ENCODE peak calls at places on chromosome 20, in five cellular contexts. A, W, U, J and H are unnamed samples.

GRCh38 chr20:58330692-58331091 is 21.2 kb downstream of the RAB22A start:
- DNase-seq in W (peak), J (no peak), U (peak), A (no peak), H (no peak)

GRCh38 chr20:36760647-36761046 is 12.9 kb downstream of the DSN1 start:
- DNase-seq in J (no peak), W (no peak), U (no peak), A (no peak), H (no peak)

GRCh38 chr20:9518776-9519175 is 4.4 kb downstream of the LAMP5 start:
- DNase-seq in U (no peak), J (no peak), A (no peak), W (no peak), H (no peak)

GRCh38 chr20:31497838-31498540 is 16.3 kb upstream of the HM13 start:
- DNase-seq in U (peak), W (peak), A (no peak), J (no peak), H (no peak)

GRCh38 chr20:18506744-18507143 is 996 bp upstream of the SEC23B start:
- DNase-seq in W (no peak), A (no peak), U (no peak), J (peak), H (no peak)

GRCh38 chr20:52191132-52191435 is 495 bp downstream of the ZFP64 start:
- DNase-seq in U (peak), J (no peak), A (no peak), W (no peak), H (peak)

GRCh38 chr20:62723351-62723750 is 14.7 kb downstream of the NTSR1 start:
- DNase-seq in W (no peak), A (no peak), J (no peak), U (peak), H (peak)

GRCh38 chr20:32564921-32565734 is 20.0 kb downstream of the NOL4L start:
- DNase-seq in A (no peak), W (no peak), U (no peak), J (no peak), H (no peak)

GRCh38 chr20:52060794-52061714 is 130.5 kb downstream of the ZFP64 start:
- DNase-seq in W (no peak), U (no peak), A (no peak), J (no peak), H (no peak)

GRCh38 chr20:18466574-18466893 is 296 bp downstream of the DZANK1 start:
- DNase-seq in J (no peak), W (no peak), A (no peak), U (no peak), H (peak)

GRCh38 chr20:36593347-36593746 is 12.2 kb upstream of the RAB5IF start:
- DNase-seq in A (no peak), U (no peak), W (no peak), J (no peak), H (no peak)

GRCh38 chr20:48703107-48703506 is 124.7 kb downstream of the PREX1 start:
- DNase-seq in J (no peak), A (no peak), W (no peak), U (no peak), H (no peak)

GRCh38 chr20:52500150-52500549 is 308.6 kb upstream of the ZFP64 start:
- DNase-seq in W (no peak), A (no peak), J (no peak), U (no peak), H (no peak)

GRCh38 chr20:35616465-35617396 is 1.1 kb downstream of the SPAG4 start:
- DNase-seq in U (peak), A (no peak), J (peak), W (peak), H (peak)

GRCh38 chr20:18983796-18984195 is 170.2 kb downstream of the SCP2D1 start:
- DNase-seq in W (peak), J (no peak), U (no peak), A (no peak), H (no peak)

GRCh38 chr20:9087531-9088217 is 18.8 kb downstream of the PLCB4 start:
- DNase-seq in J (no peak), A (no peak), U (no peak), W (no peak), H (no peak)

GRCh38 chr20:37356961-37357371 is 11.0 kb downstream of the SRC start:
- DNase-seq in U (no peak), W (no peak), J (no peak), A (no peak), H (no peak)

GRCh38 chr20:24382330-24382729 is 87.1 kb upstream of the SYNDIG1 start:
- DNase-seq in J (no peak), U (no peak), A (no peak), W (peak), H (no peak)

GRCh38 chr20:2101935-2102584 is 433 bp downstream of the STK35 start:
- DNase-seq in A (peak), W (peak), U (peak), J (peak), H (peak)

GRCh38 chr20:2104236-2104635 is 2.6 kb downstream of the STK35 start:
- DNase-seq in W (no peak), U (no peak), J (no peak), A (no peak), H (no peak)

GRCh38 chr20:2101057-2101934 is at the start of gene STK35:
- DNase-seq in A (peak), U (no peak), J (peak), W (no peak), H (peak)

GRCh38 chr20:2103454-2104153 is 2.0 kb downstream of the STK35 start:
- DNase-seq in W (no peak), U (no peak), J (no peak), A (no peak), H (no peak)

DNA sequence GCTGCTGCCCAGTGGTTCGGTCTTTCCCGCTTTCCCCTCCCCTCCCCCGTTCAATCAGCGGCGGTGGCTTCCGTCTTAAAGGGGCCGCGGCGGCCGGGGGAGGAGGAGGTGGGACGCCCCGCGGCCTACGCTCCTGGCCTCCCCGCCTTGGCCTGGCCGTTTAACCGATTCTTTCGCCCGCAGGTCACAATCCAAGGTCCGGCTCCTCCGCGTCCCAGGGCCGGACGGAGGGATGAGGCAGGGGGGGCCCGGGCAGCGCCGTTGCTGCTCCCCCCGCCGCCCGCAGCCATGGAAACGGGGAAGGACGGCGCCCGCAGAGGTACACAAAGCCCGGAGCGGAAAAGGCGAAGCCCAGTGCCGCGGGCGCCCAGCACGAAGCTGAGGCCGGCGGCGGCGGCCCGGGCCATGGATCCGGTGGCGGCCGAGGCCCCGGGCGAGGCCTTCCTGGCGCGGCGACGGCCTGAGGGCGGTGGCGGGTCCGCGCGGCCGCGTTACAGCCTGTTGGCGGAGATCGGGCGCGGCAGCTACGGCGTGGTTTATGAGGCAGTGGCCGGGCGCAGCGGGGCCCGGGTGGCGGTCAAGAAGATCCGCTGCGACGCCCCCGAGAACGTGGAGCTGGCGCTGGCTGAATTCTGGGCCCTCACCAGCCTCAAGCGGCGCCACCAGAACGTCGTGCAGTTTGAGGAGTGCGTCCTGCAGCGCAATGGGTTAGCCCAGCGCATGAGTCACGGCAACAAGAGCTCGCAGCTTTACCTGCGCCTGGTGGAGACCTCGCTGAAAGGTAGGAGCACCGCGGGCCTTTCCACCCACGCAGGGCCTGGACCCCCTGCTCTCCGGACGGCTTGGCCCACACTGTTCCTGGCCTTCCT is 1.2 kb downstream of the STK35 start:
- DNase-seq in A (peak), U (peak), W (peak), J (peak), H (peak)
- TF ChIP-seq POLR2A in A (no peak), U (peak), W (peak), J (peak), H (peak)

GRCh38 chr20:1375515-1375914 is 17.3 kb downstream of the FKBP1A start:
- DNase-seq in A (no peak), U (peak), W (no peak), J (no peak), H (no peak)

GRCh38 chr20:1373614-1374013 is 19.2 kb downstream of the FKBP1A start:
- DNase-seq in A (no peak), W (no peak), J (no peak), U (no peak), H (no peak)

GRCh38 chr20:1376007-1376406 is 16.8 kb downstream of the FKBP1A start:
- DNase-seq in W (no peak), A (no peak), J (no peak), U (no peak), H (no peak)

GRCh38 chr20:1373036-1373435 is 19.8 kb downstream of the FKBP1A start:
- DNase-seq in W (no peak), A (no peak), J (no peak), U (no peak), H (no peak)

GRCh38 chr20:1374246-1374645 is 18.6 kb downstream of the FKBP1A start:
- DNase-seq in W (no peak), U (no peak), J (no peak), A (no peak), H (no peak)
- TF ChIP-seq POLR2A in W (no peak), U (no peak), J (no peak), A (no peak), H (no peak)

GRCh38 chr20:50196896-50197295 is 6.3 kb downstream of the CEBPB start:
- DNase-seq in J (no peak), W (no peak), U (no peak), A (no peak), H (no peak)
- TF ChIP-seq POLR2A in J (no peak), W (no peak), U (no peak), A (no peak), H (no peak)

DNA sequence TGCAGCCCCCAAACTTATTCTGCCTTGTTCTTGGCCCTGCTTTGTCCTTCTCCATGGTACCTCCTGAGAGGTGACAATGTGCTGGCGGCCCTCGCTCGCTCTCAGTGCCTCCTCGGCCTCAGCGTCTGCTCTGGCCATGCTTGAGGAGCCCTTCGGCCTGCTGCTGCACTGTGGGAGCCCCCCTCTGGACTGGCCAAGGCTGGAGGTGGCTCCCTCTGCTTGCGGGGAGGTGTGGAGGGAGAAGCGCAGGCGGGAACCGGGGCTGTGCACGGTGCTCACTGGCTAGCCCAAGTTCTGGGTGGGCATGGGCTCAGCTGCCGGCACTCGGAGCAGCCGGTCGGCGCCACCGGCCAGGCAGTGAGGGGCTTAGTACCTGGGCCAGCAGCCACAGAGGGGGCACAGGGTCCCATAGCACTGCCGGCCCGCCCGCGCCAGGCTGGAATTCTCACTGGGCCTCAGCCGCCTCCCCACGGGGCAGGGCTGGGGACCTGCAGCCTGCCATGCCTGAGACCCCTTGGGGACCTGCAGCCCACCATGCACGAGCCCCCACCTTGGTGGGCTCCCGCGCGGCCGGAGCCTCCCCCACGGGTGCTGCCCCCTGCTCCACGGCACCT is 55.9 kb upstream of the RALGAPA2 start:
- DNase-seq in U (no peak), A (no peak), W (no peak), J (no peak), H (no peak)
- TF ChIP-seq POLR2A in U (no peak), A (no peak), W (no peak), J (no peak), H (no peak)

GRCh38 chr20:38445402-38445801 is 10.3 kb upstream of the SNHG17 start:
- DNase-seq in A (no peak), W (no peak), J (no peak), U (no peak), H (no peak)

GRCh38 chr20:38447251-38447661 is 12.1 kb upstream of the SNHG17 start:
- DNase-seq in J (no peak), A (no peak), W (no peak), U (no peak), H (no peak)

GRCh38 chr20:38447931-38448675 is 13.0 kb upstream of the SNHG17 start:
- DNase-seq in A (no peak), W (no peak), U (no peak), J (no peak), H (no peak)

GRCh38 chr20:38445901-38446425 is 10.8 kb upstream of the SNHG17 start:
- DNase-seq in U (no peak), J (peak), W (no peak), A (no peak), H (no peak)

DNA sequence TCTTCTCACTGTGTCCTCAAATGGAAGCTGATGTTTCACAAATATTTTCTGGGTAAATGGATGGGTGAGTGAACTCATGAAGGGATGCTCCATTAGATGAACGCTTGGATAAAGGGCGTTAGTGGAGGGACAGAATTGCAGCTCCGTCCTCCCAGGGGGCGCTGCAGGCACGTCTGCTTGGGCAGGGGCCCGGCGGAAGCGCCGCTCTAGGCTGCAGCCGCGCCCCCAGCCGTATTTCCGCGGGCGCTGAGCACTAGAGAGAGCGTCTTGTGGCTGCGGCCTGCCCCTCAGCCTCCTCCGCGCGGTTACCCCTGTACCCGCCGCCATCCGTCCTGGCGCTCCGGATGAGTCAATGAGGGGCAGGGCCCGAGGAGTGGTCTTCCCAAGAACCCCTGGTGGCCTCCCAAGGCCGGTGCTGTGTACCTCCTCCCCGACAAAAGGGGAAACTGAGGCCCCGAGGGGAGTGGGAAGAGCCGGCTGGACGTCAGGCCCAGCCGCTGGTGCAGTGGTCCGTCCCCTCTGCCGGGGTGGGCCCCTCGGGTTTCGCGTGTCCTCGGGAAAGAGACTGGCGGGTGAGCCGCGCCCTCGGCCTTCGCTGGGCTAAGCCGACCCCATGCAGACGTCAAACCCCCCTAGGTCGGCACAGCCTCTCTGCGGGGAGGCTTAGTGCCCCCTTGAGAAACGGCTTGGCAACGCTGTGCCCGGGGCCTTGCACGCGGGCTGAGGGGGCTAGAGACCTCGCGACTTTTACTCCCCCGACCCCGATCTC is 11.5 kb upstream of the SNHG17 start:
- DNase-seq in W (peak), A (peak), U (peak), J (peak), H (peak)
- TF ChIP-seq POLR2A in W (peak), A (peak), U (peak), J (peak), H (peak)

DNA sequence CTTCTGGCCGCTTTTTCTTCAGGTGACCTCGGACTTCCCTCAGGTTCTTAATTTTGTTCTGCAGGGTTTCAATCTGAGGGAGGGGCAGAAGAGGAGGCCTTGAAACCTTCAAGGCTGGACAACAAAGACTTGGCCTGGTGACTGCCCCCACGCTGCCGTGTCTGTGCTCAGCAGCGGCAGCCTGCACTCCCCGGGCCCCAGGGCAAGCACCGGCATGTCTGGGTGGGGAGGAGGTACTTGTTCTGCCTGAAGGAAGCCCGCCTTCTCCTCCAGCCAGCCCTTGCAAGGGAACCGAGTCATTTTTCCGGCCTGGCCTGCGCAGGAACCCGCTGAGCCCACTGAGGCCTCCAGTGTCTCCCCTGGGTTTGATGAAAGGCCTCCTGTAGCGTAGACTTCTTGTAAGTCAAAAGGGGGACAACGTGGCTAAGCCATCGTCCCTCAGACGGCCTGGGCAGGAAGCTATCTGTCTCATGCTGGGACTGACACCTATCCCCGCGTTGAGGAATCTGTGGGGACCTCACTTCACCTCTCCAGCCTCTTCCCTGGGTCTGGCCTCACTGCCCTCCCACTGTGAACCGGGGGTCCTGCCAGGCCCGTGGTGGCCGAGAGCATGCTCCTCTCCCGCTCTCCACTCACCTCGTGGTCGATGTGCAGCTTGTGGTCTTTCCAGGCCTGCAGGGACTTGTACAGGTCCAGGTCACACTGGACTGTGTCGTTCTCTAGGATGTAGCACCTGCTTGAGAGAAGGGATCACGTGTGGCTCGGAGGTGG is 119.9 kb downstream of the SULF2 start:
- DNase-seq in A (no peak), J (no peak), W (no peak), U (no peak), H (no peak)
- TF ChIP-seq POLR2A in A (no peak), J (no peak), W (no peak), U (no peak), H (no peak)

GRCh38 chr20:50320910-50321796 is 130.5 kb downstream of the CEBPB start:
- DNase-seq in A (no peak), J (peak), U (peak), W (peak), H (peak)
- TF ChIP-seq POLR2A in A (no peak), J (peak), U (peak), W (peak), H (peak)

DNA sequence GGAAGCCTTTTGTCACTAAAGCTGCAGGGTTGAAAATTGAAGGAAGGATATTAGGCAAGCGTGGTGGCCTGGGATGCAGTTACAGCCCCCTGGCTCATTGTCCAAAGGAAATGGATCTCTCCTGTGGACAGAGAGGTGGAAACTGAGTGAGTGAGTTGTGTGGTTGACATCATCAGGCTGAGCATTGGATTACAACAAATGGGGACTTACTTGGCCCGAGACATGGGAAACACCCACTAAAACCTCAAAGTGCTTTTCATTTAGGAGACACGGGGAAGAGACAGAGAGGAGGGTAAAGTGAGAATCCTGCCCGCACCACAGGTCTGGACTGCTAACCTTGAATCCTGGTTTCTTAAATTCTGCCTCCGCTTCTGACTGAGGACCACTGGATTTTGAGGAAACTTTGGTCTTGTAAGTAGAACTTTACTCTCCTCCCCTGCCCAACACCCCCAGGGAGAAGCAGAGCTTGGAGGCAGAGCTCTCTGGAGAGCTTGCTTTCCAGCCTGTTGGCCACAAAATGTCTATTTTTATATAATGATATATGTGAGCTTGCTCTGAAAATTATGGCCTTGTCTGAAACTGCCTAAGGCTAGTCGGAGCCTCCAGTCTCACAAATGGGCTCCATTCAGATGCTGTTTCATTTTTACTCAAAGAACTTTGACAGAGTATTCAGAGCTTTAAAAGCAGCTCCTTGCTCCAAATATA is at the start of gene PKIG:
- DNase-seq in J (no peak), W (peak), A (no peak), U (peak), H (no peak)
- TF ChIP-seq POLR2A in J (peak), W (peak), A (no peak), U (peak), H (no peak)

DNA sequence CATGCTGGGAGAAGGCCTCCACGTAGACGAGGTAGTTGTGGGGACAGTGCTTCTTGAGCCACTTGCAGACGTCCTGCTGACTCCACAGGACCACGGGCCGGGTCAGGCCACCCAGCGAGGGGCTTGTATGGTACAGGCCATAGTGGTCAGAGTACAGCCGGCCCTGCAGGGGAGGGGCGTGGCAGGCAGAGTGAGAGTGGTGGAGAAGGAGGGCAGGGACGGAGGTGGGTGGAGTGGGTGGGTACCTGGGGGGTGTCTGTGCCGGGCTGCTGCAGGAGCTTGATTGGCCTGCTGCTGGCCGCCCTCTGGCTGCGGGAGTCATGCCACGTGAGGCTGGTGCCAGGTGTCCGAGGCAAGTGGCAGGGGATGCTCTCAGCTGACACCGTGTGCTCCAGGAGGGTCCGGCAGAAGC is 2.5 kb downstream of the SAMD10 start:
- DNase-seq in J (no peak), U (no peak), A (no peak), W (no peak), H (no peak)
- TF ChIP-seq POLR2A in J (no peak), U (no peak), A (no peak), W (no peak), H (peak)

GRCh38 chr20:41260734-41261220 is 56.8 kb downstream of the ZHX3 start:
- DNase-seq in W (no peak), A (no peak), U (no peak), J (no peak), H (no peak)
- TF ChIP-seq POLR2A in W (no peak), A (no peak), U (no peak), J (no peak), H (no peak)